ENCODE peak calls at places on chromosomes 1 and 21, in nine cellular contexts. L, M, G, C, E, R, J, Y and N are unnamed samples.

GRCh38 chr1:46520063-46520911 is 30.7 kb downstream of the DMBX1 start:
- DNase-seq in J (peak; percentile 91), E (peak; percentile 77), R (peak; percentile 83), M (peak; percentile 91), L (no peak), G (peak; percentile 18), Y (no peak), C (peak; percentile 96), N (peak; percentile 74)

GRCh38 chr1:25944986-25945385 is 38.8 kb upstream of the STMN1 start:
- DNase-seq in L (no peak), G (no peak), M (peak; percentile 54), E (peak; percentile 74), J (no peak), Y (no peak), C (no peak), R (no peak), N (peak; percentile 48)

GRCh38 chr1:112251766-112252506 is 144.1 kb upstream of the CTTNBP2NL start:
- DNase-seq in M (peak; percentile 87), C (no peak), R (peak; percentile 10), Y (no peak), J (peak; percentile 95), E (peak; percentile 91), G (peak; percentile 59), L (no peak), N (peak; percentile 18)

GRCh38 chr21:31447477-31447876 is 103.4 kb upstream of the TIAM1 start:
- DNase-seq in G (no peak), Y (no peak), M (peak; percentile 91), E (peak; percentile 3), C (no peak), J (no peak), R (peak; percentile 24), L (no peak), N (no peak)

GRCh38 chr1:59180715-59181114 is 116.2 kb upstream of the FGGY start:
- DNase-seq in C (no peak), Y (no peak), M (no peak), E (no peak), J (no peak), G (peak; percentile 93), L (no peak), R (no peak), N (no peak)

GRCh38 chr21:45138199-45139002 is 64.0 kb downstream of the ADARB1 start:
- DNase-seq in G (peak; percentile 72), Y (peak; percentile 52), J (peak; percentile 67), E (peak; percentile 37), M (peak; percentile 74), L (peak; percentile 48), R (peak; percentile 46), C (peak; percentile 88), N (peak; percentile 84)

GRCh38 chr1:37629726-37630425 is 4.8 kb downstream of the RSPO1 start:
- DNase-seq in R (no peak), C (no peak), L (no peak), G (no peak), Y (no peak), E (no peak), J (no peak), M (no peak), N (no peak)

GRCh38 chr1:63908016-63908415 is 134.2 kb downstream of the ROR1 start:
- DNase-seq in E (no peak), C (no peak), L (no peak), R (no peak), Y (no peak), M (no peak), J (no peak), G (peak; percentile 76), N (no peak)

GRCh38 chr1:1782399-1783221 is 4.3 kb upstream of the NADK start:
- DNase-seq in L (no peak), C (no peak), R (no peak), Y (no peak), J (peak; percentile 87), G (peak; percentile 62), M (peak; percentile 88), E (peak; percentile 60), N (peak; percentile 81)

GRCh38 chr1:12539705-12540579 is 78.1 kb downstream of the DHRS3 start:
- DNase-seq in J (peak; percentile 81), L (no peak), E (no peak), G (peak; percentile 98), Y (no peak), M (peak; percentile 94), C (no peak), R (peak; percentile 87), N (peak; percentile 80)

GRCh38 chr1:225919906-225920305 is 4.1 kb downstream of the PYCR2 start:
- DNase-seq in G (peak; percentile 86), Y (no peak), C (no peak), R (peak; percentile 54), E (peak; percentile 93), J (no peak), M (peak; percentile 83), L (peak; percentile 87), N (peak; percentile 49)

GRCh38 chr1:26696645-26697440 is 1.0 kb downstream of the ARID1A start:
- DNase-seq in E (no peak), R (no peak), G (no peak), M (peak; percentile 60), C (peak; percentile 17), J (peak; percentile 18), Y (no peak), L (peak; percentile 27), N (peak; percentile 57)

GRCh38 chr21:33205476-33205875 is 24.3 kb upstream of the IFNAR2 start:
- DNase-seq in J (no peak), L (no peak), Y (no peak), E (no peak), M (no peak), C (no peak), R (no peak), G (no peak), N (no peak)

GRCh38 chr1:31054349-31054748 is 11.2 kb downstream of the PUM1 start:
- DNase-seq in G (no peak), L (no peak), R (no peak), E (no peak), J (no peak), C (no peak), Y (no peak), M (peak; percentile 84), N (no peak)

GRCh38 chr1:20666804-20667203 is 5.6 kb upstream of the DDOST start:
- DNase-seq in C (no peak), E (peak; percentile 37), R (peak; percentile 27), J (peak; percentile 16), G (no peak), L (no peak), Y (no peak), M (peak; percentile 20), N (no peak)

GRCh38 chr1:201016211-201016651 is 7.3 kb downstream of the KIF21B start:
- DNase-seq in E (no peak), Y (no peak), J (peak; percentile 74), G (peak; percentile 14), C (peak; percentile 91), R (peak; percentile 20), L (peak; percentile 66), M (peak; percentile 51), N (peak; percentile 57)

GRCh38 chr1:53073899-53074311 is 11.9 kb downstream of the PODN start:
- DNase-seq in C (peak; percentile 84), Y (no peak), G (peak; percentile 41), E (no peak), L (peak; percentile 7), J (no peak), R (no peak), M (no peak), N (no peak)

GRCh38 chr1:219535021-219535420 is 77.9 kb downstream of the ZC3H11B start:
- DNase-seq in E (no peak), R (no peak), M (no peak), Y (no peak), J (no peak), G (no peak), L (no peak), C (no peak), N (no peak)

GRCh38 chr1:199551967-199552565 is 475.4 kb upstream of the NR5A2 start:
- DNase-seq in G (peak; percentile 85), J (peak; percentile 66), M (peak; percentile 77), R (peak; percentile 34), L (peak; percentile 11), E (peak; percentile 60), Y (no peak), C (peak; percentile 81), N (peak; percentile 82)

GRCh38 chr21:17463441-17463840 is 49.4 kb upstream of the CXADR start:
- DNase-seq in G (peak; percentile 71), L (peak; percentile 29), C (peak; percentile 60), J (no peak), M (peak; percentile 99), E (peak; percentile 80), Y (no peak), R (peak; percentile 61), N (peak; percentile 69)

GRCh38 chr21:16358784-16359183 is 629.0 kb downstream of the USP25 start:
- DNase-seq in R (no peak), E (no peak), L (no peak), C (no peak), G (no peak), J (no peak), M (no peak), Y (no peak), N (no peak)

GRCh38 chr1:224617410-224618361 is 1.6 kb downstream of the CNIH3 start:
- DNase-seq in Y (no peak), G (peak; percentile 38), M (peak; percentile 24), E (no peak), C (no peak), L (no peak), R (no peak), J (no peak), N (no peak)

GRCh38 chr1:159214149-159214760 is 9.6 kb downstream of the ACKR1 start:
- DNase-seq in L (peak; percentile 53), J (peak; percentile 60), R (peak; percentile 41), C (peak; percentile 52), M (peak; percentile 58), E (peak; percentile 34), G (peak; percentile 35), Y (peak; percentile 2), N (peak; percentile 68)

GRCh38 chr1:244239261-244239770 is 188.2 kb downstream of the ZBTB18 start:
- DNase-seq in Y (no peak), M (no peak), J (no peak), E (peak; percentile 87), L (no peak), C (peak; percentile 76), R (peak; percentile 55), G (peak; percentile 30), N (no peak)

GRCh38 chr1:210053126-210053525 is 115.1 kb downstream of the SYT14 start:
- DNase-seq in J (no peak), R (no peak), M (no peak), C (no peak), L (no peak), E (no peak), Y (no peak), G (no peak), N (no peak)

GRCh38 chr1:1777510-1777909 is 760 bp downstream of the NADK start:
- DNase-seq in G (peak; percentile 71), Y (no peak), M (peak; percentile 60), J (peak; percentile 41), C (no peak), L (no peak), E (no peak), R (no peak), N (peak; percentile 51)

GRCh38 chr1:7549277-7549676 is 221.8 kb upstream of the VAMP3 start:
- DNase-seq in E (peak; percentile 92), G (peak; percentile 50), J (peak; percentile 78), L (no peak), Y (no peak), R (peak; percentile 87), M (peak; percentile 79), C (no peak), N (peak; percentile 43)

GRCh38 chr1:219430419-219430818 is 182.5 kb downstream of the ZC3H11B start:
- DNase-seq in R (no peak), Y (no peak), L (no peak), E (no peak), M (no peak), G (no peak), C (no peak), J (no peak), N (no peak)

GRCh38 chr1:209710098-209710497 is 5.5 kb downstream of the HSD11B1 start:
- DNase-seq in J (no peak), L (no peak), R (no peak), M (peak; percentile 35), Y (no peak), G (no peak), E (no peak), C (no peak), N (no peak)

GRCh38 chr1:6860401-6860800 is 75.1 kb downstream of the CAMTA1 start:
- DNase-seq in L (no peak), C (no peak), E (peak; percentile 15), M (peak; percentile 32), G (peak; percentile 39), R (no peak), Y (no peak), J (no peak), N (no peak)

GRCh38 chr1:109425902-109426277 is 358 bp downstream of the PSMA5 start:
- DNase-seq in E (peak; percentile 67), J (peak; percentile 74), G (peak; percentile 48), R (peak; percentile 13), Y (peak; percentile 37), C (no peak), L (no peak), M (peak; percentile 89), N (peak; percentile 77)